ENCODE peak calls at places on chromosomes 12 and 14, in seven cellular contexts. I, C, W, Z, B, R and F are unnamed samples.

GRCh38 chr14:92973265-92973797 is 50.4 kb downstream of the CHGA start:
- DNase-seq in I (peak; percentile 80), C (no peak), W (peak; percentile 41), Z (peak; percentile 26), B (peak; percentile 62), R (peak; percentile 71), F (peak; percentile 96)

GRCh38 chr12:80627773-80628172 is 79.7 kb upstream of the MYF6 start:
- DNase-seq in I (no peak), C (no peak), W (no peak), Z (no peak), B (no peak), R (no peak), F (peak; percentile 89)

GRCh38 chr14:73259837-73260236 is 22.5 kb downstream of the PAPLN start:
- DNase-seq in I (no peak), C (no peak), W (no peak), Z (no peak), B (no peak), R (no peak), F (no peak)

GRCh38 chr12:102406033-102406584 is 74.3 kb downstream of the IGF1 start:
- DNase-seq in I (peak; percentile 29), C (no peak), W (peak; percentile 42), Z (no peak), B (peak; percentile 45), R (no peak), F (peak; percentile 6)

GRCh38 chr14:103966631-103967030 is 24.3 kb upstream of the RD3L start:
- DNase-seq in I (no peak), C (no peak), W (no peak), Z (no peak), B (no peak), R (no peak), F (no peak)

GRCh38 chr12:319116-319515 is 56.5 kb upstream of the SLC6A13 start:
- DNase-seq in I (no peak), C (no peak), W (no peak), Z (no peak), B (no peak), R (no peak), F (no peak)

GRCh38 chr12:8692573-8692972 is 5.2 kb upstream of the RIMKLB start:
- DNase-seq in I (peak; percentile 48), C (no peak), W (peak; percentile 48), Z (no peak), B (no peak), R (peak; percentile 61), F (no peak)

GRCh38 chr12:106304001-106304421 is 1.5 kb downstream of the TCP11L2 start:
- DNase-seq in I (no peak), C (no peak), W (no peak), Z (no peak), B (no peak), R (no peak), F (peak; percentile 62)

GRCh38 chr14:37376944-37377609 is 179.3 kb downstream of the MIPOL1 start:
- DNase-seq in I (peak; percentile 3), C (no peak), W (no peak), Z (no peak), B (no peak), R (no peak), F (no peak)

GRCh38 chr12:132354211-132354981 is 25.0 kb upstream of the GALNT9 start:
- DNase-seq in I (no peak), C (no peak), W (no peak), Z (no peak), B (no peak), R (no peak), F (no peak)

GRCh38 chr12:59651230-59651920 is 55.5 kb downstream of the SLC16A7 start:
- DNase-seq in I (no peak), C (no peak), W (no peak), Z (no peak), B (no peak), R (no peak), F (peak; percentile 47)

GRCh38 chr12:50788562-50788961 is 24.7 kb downstream of the ATF1 start:
- DNase-seq in I (no peak), C (no peak), W (no peak), Z (no peak), B (no peak), R (no peak), F (peak; percentile 87)

GRCh38 chr14:104784846-104785707 is 10.5 kb downstream of the AKT1 start:
- DNase-seq in I (no peak), C (no peak), W (no peak), Z (no peak), B (peak; percentile 59), R (no peak), F (no peak)

GRCh38 chr14:69636051-69636639 is 24.7 kb downstream of the SUSD6 start:
- DNase-seq in I (no peak), C (no peak), W (no peak), Z (no peak), B (no peak), R (no peak), F (no peak)

GRCh38 chr12:132433641-132434395 is 56.1 kb upstream of the FBRSL1 start:
- DNase-seq in I (peak; percentile 58), C (no peak), W (no peak), Z (no peak), B (peak; percentile 66), R (no peak), F (no peak)

GRCh38 chr12:114447274-114447716 is 41.4 kb upstream of the TBX5 start:
- DNase-seq in I (no peak), C (no peak), W (no peak), Z (no peak), B (no peak), R (no peak), F (no peak)

GRCh38 chr12:91529829-91530228 is 347.2 kb upstream of the DCN start:
- DNase-seq in I (no peak), C (no peak), W (no peak), Z (no peak), B (no peak), R (no peak), F (peak; percentile 1)

GRCh38 chr14:30558362-30558674 is 640 bp upstream of the G2E3 start:
- DNase-seq in I (no peak), C (no peak), W (no peak), Z (no peak), B (no peak), R (no peak), F (no peak)

GRCh38 chr12:71685312-71685906 is 473 bp upstream of the TMEM19 start:
- DNase-seq in I (no peak), C (no peak), W (no peak), Z (no peak), B (no peak), R (peak; percentile 35), F (peak; percentile 40)

GRCh38 chr14:84017533-84017932 is 1512.4 kb upstream of the FLRT2 start:
- DNase-seq in I (no peak), C (no peak), W (no peak), Z (no peak), B (no peak), R (no peak), F (no peak)

GRCh38 chr12:94329366-94329765 is 130.3 kb downstream of the CEP83 start:
- DNase-seq in I (no peak), C (no peak), W (no peak), Z (no peak), B (no peak), R (no peak), F (no peak)

GRCh38 chr14:66140213-66140918 is 345.8 kb upstream of the CCDC196 start:
- DNase-seq in I (no peak), C (no peak), W (no peak), Z (no peak), B (no peak), R (no peak), F (no peak)

GRCh38 chr14:21902561-21903199 is 229.1 kb upstream of the OR4E1 start:
- DNase-seq in I (no peak), C (no peak), W (no peak), Z (no peak), B (no peak), R (no peak), F (no peak)

GRCh38 chr14:105069887-105070759 is 4.9 kb upstream of the GPR132 start:
- DNase-seq in I (peak; percentile 44), C (no peak), W (peak; percentile 47), Z (no peak), B (no peak), R (no peak), F (peak; percentile 45)

DNA sequence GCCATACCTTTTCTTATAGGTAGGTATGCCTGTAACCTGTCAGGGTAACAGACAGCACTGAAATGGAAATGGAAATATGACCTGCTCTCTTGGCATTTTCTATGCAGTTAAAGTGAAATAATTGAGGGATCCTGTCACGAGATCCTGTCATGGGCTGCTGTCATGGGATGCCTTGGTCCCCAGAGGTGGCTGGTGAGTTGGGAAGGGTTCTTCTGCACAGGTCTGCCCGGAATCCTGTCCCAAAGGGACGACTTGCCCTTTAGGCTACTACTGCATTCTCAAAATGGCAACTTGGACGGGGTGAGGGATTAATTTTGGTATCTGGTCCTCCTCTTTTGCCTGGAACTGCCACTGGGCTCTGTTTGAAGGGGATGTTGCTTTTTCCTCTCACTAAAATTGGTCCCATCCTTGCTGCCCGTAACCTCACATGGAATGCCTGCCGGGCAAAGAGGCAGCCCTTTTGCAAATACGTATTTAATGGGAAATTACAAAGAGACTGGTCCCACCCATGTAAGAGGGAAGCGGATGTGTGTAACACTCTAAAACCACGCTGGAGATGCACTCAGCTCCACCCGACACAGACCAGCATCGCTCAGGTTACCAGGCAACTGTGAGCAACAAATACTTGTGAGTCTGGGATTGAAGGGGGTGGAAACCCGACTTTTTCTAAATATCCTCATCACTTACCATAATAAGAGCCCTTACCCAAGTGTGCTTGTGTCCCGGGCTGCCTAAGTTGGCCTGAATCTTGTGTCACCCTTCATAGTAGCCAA is 47.5 kb downstream of the ELK3 start:
- DNase-seq in I (peak; percentile 53), C (peak; percentile 39), W (no peak), Z (peak; percentile 39), B (no peak), R (no peak), F (peak; percentile 99)
- H3K4me1 ChIP-seq in I (peaks cover 7% of the 10 kb centered on the region), C (peaks cover 41% of the 10 kb centered on the region), W (peaks cover 46% of the 10 kb centered on the region), Z (peaks cover 22% of the 10 kb centered on the region), B (peaks cover 37% of the 10 kb centered on the region), R (peaks cover 7% of the 10 kb centered on the region), F (peaks cover 51% of the 10 kb centered on the region)

DNA sequence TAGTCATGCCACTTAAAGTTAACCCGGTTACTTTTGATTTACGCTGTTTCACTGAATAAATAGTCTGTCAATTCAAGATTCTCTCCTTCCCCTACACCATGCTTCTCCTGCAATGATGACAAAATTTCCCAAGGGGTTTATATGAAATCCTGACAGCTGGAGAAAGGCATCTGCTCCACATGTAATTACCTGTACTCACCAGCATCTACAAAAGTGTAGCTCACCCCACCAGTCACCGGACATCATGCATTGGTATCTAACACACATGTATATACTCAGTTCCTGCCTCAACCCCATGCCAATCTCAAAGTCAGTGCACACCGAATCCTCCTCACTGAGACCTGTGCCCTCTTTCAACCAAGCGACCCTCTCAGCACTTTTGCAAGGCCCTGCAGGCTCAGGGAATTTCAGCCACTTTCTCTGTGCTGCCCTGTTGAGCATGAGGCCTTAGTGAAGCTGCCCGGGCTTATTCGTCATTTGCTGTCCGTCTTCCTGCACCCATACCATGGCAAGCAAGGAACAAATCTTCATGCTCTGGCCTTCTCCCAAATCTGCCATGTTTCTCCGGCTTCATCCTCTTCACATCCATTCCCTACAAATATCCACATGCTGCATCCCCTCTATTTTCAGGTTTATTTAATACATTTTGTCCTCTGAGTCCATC is 131.6 kb downstream of the SEC23A start:
- DNase-seq in I (no peak), C (no peak), W (no peak), Z (no peak), B (no peak), R (no peak), F (no peak)
- H3K4me1 ChIP-seq in I (no peaks in the 10 kb centered on the region), C (no peaks in the 10 kb centered on the region), W (no peaks in the 10 kb centered on the region), Z (no peaks in the 10 kb centered on the region), B (no peaks in the 10 kb centered on the region), R (no peaks in the 10 kb centered on the region), F (no peaks in the 10 kb centered on the region)

GRCh38 chr14:99033951-99034350 is 238.0 kb downstream of the BCL11B start:
- DNase-seq in I (no peak), C (no peak), W (no peak), Z (no peak), B (no peak), R (no peak), F (no peak)
- H3K4me1 ChIP-seq in I (no peaks in the 10 kb centered on the region), C (no peaks in the 10 kb centered on the region), W (peaks cover 14% of the 10 kb centered on the region), Z (peaks cover 15% of the 10 kb centered on the region), B (peaks cover 11% of the 10 kb centered on the region), R (no peaks in the 10 kb centered on the region), F (peaks cover 13% of the 10 kb centered on the region)

GRCh38 chr12:89636776-89637160 is 71.9 kb downstream of the ATP2B1 start:
- DNase-seq in I (no peak), C (no peak), W (no peak), Z (no peak), B (no peak), R (no peak), F (peak; percentile 36)
- H3K4me1 ChIP-seq in I (peaks cover 16% of the 10 kb centered on the region), C (no peaks in the 10 kb centered on the region), W (no peaks in the 10 kb centered on the region), Z (no peaks in the 10 kb centered on the region), B (no peaks in the 10 kb centered on the region), R (no peaks in the 10 kb centered on the region), F (peaks cover 20% of the 10 kb centered on the region)